ENCODE peak calls at places on chromosome 5, in six cellular contexts. K is retinal pigment epithelial cell, G is IMR-90, N is BE2C, T is HFFc6, C is bronchial epithelial cell. U is an unnamed sample.

GRCh38 chr5:36576721-36577120 is 29.7 kb upstream of the SLC1A3 start:
- DNase-seq in K (no peak), G (no peak), N (no peak), T (no peak), C (no peak), U (no peak)

GRCh38 chr5:27311544-27311943 is 273.2 kb upstream of the CDH9 start:
- DNase-seq in K (no peak), G (peak), N (no peak), T (no peak), C (peak), U (no peak)

GRCh38 chr5:6510132-6510531 is 61.5 kb downstream of the UBE2QL1 start:
- DNase-seq in K (no peak), G (no peak), N (no peak), T (no peak), C (peak), U (no peak)

GRCh38 chr5:58458851-58459275 is 1.0 kb downstream of the PLK2 start:
- DNase-seq in K (no peak), G (no peak), N (no peak), T (no peak), C (peak), U (no peak)

GRCh38 chr5:107380654-107381053 is 290.1 kb downstream of the EFNA5 start:
- DNase-seq in K (no peak), G (no peak), N (no peak), T (no peak), C (no peak), U (no peak)

GRCh38 chr5:119318256-119318914 is 37.4 kb upstream of the TNFAIP8 start:
- DNase-seq in K (no peak), G (no peak), N (no peak), T (no peak), C (peak), U (no peak)

GRCh38 chr5:141303756-141304155 is at the start of gene SLC25A2:
- DNase-seq in K (no peak), G (no peak), N (no peak), T (no peak), C (no peak), U (no peak)

GRCh38 chr5:11497651-11498050 is 406.6 kb downstream of the CTNND2 start:
- DNase-seq in K (no peak), G (no peak), N (no peak), T (no peak), C (peak), U (no peak)

GRCh38 chr5:96049398-96050272 is 88.0 kb upstream of the ELL2 start:
- DNase-seq in K (peak), G (peak), N (no peak), T (peak), C (peak), U (no peak)

GRCh38 chr5:121019112-121019511 is 555.0 kb downstream of the PRR16 start:
- DNase-seq in K (no peak), G (no peak), N (no peak), T (no peak), C (peak), U (no peak)

GRCh38 chr5:98775962-98776687 is 2.7 kb downstream of the RGMB start:
- DNase-seq in K (no peak), G (peak), N (no peak), T (peak), C (peak), U (no peak)

GRCh38 chr5:143770430-143770829 is 41.5 kb upstream of the HMHB1 start:
- DNase-seq in K (no peak), G (no peak), N (no peak), T (no peak), C (no peak), U (no peak)

GRCh38 chr5:55832446-55832845 is 18.7 kb upstream of the IL31RA start:
- DNase-seq in K (no peak), G (no peak), N (no peak), T (no peak), C (no peak), U (no peak)

GRCh38 chr5:10145922-10146321 is 103.8 kb downstream of the ATPSCKMT start:
- DNase-seq in K (peak), G (peak), N (no peak), T (peak), C (peak), U (no peak)

GRCh38 chr5:77444356-77444755 is 47.8 kb downstream of the WDR41 start:
- DNase-seq in K (no peak), G (peak), N (no peak), T (peak), C (no peak), U (no peak)

GRCh38 chr5:59188415-59189225 is 605.7 kb downstream of the RAB3C start:
- DNase-seq in K (no peak), G (peak), N (peak), T (peak), C (peak), U (peak)

GRCh38 chr5:116502097-116502496 is 72.5 kb downstream of the SEMA6A start:
- DNase-seq in K (no peak), G (no peak), N (peak), T (no peak), C (no peak), U (no peak)

GRCh38 chr5:137341831-137342230 is 157.3 kb downstream of the SPOCK1 start:
- DNase-seq in K (no peak), G (no peak), N (no peak), T (no peak), C (peak), U (no peak)

GRCh38 chr5:78984020-78984610 is 995 bp downstream of the ARSB start:
- DNase-seq in K (no peak), G (peak), N (no peak), T (no peak), C (peak), U (peak)

GRCh38 chr5:1299961-1300360 is 5.1 kb upstream of the TERT start:
- DNase-seq in K (no peak), G (no peak), N (no peak), T (no peak), C (no peak), U (no peak)

GRCh38 chr5:93809430-93809829 is 68.0 kb upstream of the POU5F2 start:
- DNase-seq in K (no peak), G (no peak), N (no peak), T (no peak), C (peak), U (no peak)

DNA sequence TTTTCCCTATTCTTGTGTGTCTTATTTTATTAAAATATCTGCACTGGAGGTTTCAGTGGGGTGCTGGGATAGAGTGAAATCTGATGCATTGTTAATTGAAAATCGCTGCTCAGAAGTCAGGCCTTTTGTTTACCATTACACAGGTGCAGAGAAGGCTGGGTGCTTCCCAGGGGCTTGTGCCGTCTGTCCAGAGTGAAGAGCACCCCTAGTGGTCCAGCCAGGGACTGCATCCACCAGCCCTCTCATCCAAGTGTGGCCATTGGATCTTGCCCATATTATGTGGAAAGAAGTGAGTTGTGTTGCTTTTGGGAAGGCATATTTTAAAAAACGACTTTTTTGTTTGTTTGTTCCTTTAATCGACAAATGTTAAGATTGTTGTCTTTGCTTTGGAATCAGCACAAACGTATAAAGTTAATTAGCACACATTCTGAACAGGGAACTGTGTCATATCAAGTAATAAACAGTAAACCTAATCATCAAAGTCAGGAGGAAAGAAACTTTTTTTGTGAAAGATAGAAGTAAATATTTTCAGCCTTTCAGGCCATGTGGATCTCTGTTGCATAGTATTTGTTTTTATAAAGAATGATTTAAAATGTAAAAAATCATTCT is 315.6 kb downstream of the MTRR start:
- DNase-seq in K (no peak), G (peak), N (peak), T (no peak), C (peak), U (peak)
- TF ChIP-seq CTCF in K (peak), G (peak), N (peak), T (peak), C (peak), U (peak)

GRCh38 chr5:164137095-164137494 is 631.7 kb downstream of the MAT2B start:
- DNase-seq in K (no peak), G (no peak), N (no peak), T (no peak), C (no peak), U (no peak)

GRCh38 chr5:164139423-164139822 is 634.0 kb downstream of the MAT2B start:
- DNase-seq in K (no peak), G (no peak), N (no peak), T (no peak), C (no peak), U (no peak)
- TF ChIP-seq CTCF in K (no peak), G (no peak), N (no peak), T (no peak), C (no peak), U (no peak)

DNA sequence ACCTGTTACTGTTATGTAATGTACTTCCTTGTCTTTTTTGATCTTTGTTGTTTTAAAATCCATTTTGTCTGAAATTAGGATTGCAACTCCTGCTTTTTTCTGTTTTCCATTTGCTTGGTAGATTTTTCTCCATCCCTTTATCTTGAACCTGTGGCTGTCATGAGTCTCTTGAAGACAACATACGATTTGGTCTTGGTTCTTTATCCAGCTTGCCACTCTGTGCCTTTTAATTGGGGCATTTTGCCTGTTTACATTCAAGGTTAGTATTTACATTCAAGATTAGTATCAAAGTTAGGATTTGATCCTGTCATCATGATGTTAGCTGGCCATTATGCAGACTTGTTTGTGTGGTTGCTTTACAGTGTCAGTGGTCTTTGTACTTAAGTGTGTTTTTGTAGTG is 156.8 kb downstream of the GDNF start:
- DNase-seq in K (no peak), G (no peak), N (no peak), T (no peak), C (no peak), U (no peak)
- TF ChIP-seq CTCF in K (no peak), G (no peak), N (no peak), T (no peak), C (no peak), U (no peak)

GRCh38 chr5:150589791-150590601 is 50.5 kb upstream of the SYNPO start:
- DNase-seq in K (no peak), G (peak), N (peak), T (peak), C (no peak), U (no peak)
- TF ChIP-seq CTCF in K (peak), G (peak), N (peak), T (peak), C (no peak), U (no peak)

GRCh38 chr5:163569284-163569683 is 63.9 kb downstream of the MAT2B start:
- DNase-seq in K (no peak), G (peak), N (no peak), T (peak), C (peak), U (no peak)
- TF ChIP-seq CTCF in K (no peak), G (peak), N (peak), T (peak), C (no peak), U (no peak)

GRCh38 chr5:178551059-178551458 is 39.1 kb downstream of the COL23A1 start:
- DNase-seq in K (no peak), G (peak), N (no peak), T (peak), C (peak), U (peak)
- TF ChIP-seq CTCF in K (peak), G (peak), N (peak), T (peak), C (no peak), U (no peak)

DNA sequence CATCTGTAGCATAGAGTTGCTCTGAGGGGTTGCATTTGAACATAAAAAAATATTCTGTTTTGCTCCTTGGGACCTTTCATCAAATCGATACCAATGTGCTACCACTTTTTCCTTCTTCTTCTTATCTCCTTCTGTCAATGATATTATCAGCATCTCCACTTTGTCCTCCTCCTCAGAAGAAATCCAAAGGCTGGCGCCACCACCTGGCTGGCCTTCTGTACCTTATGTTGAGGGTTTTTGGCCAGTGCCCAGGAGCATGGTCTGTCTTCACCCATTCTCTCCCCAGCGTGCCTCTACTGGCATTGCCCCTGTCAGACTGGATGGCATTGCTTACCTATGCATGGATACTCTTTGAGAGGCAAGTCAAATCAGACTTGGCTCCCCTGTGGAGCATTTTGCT is 167.2 kb downstream of the CFAP90 start:
- DNase-seq in K (no peak), G (no peak), N (no peak), T (no peak), C (peak), U (no peak)
- TF ChIP-seq CTCF in K (no peak), G (no peak), N (no peak), T (no peak), C (peak), U (no peak)

GRCh38 chr5:133319905-133320520 is 268.2 kb downstream of the HSPA4 start:
- DNase-seq in K (no peak), G (no peak), N (no peak), T (no peak), C (peak), U (no peak)

GRCh38 chr5:133314086-133314485 is 262.3 kb downstream of the HSPA4 start:
- DNase-seq in K (no peak), G (no peak), N (no peak), T (no peak), C (no peak), U (no peak)

GRCh38 chr5:133317558-133317957 is 265.7 kb downstream of the HSPA4 start:
- DNase-seq in K (no peak), G (no peak), N (no peak), T (no peak), C (no peak), U (no peak)

GRCh38 chr5:133319244-133319643 is 267.4 kb downstream of the HSPA4 start:
- DNase-seq in K (no peak), G (no peak), N (no peak), T (no peak), C (peak), U (no peak)

DNA sequence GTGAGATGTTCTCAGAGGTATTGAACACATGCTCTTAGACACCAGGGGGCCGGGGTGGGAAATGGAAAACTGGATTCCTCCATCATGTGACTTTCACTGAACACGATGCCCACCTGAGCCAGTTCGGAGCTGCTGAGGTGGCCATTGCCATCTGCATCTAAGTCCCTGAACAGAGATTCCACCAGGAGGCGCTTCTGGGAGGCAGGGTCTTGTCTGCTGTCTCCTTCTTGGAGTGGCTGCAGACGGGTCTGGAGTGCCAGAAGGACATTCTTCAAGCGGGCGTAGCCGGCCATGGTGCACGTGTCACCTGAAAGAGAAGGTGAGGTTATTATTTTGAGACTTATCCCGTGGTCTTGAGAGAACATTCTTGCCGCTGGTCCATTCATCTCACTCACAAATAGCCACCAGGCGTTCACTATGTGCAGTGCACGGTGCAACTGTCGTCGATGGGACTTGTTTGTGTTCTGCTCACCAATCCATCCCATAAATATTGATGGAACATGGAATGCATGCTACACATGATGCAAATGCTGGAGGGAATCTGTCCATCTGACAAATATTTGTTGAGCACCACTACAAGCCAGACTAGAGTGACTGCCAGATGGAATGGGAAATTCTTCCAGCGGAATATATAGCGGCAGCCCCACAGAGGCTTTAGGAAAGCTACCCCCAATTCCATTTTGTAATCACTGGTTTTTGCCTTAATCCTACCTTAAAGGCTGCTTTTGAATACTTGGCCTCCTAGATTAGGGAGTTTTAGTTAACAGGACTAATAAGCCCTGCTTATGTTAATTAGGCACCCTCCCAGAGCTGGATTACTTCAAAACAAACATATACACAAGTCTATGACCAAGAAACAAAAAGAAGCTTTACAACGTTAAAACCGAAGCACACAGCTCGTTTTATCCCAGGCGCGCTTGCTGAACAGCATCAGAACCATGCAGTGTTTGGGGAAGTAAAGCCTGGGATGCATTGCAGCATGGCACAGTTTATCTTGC is 264.8 kb downstream of the HSPA4 start:
- DNase-seq in K (no peak), G (no peak), N (peak), T (no peak), C (no peak), U (no peak)
- TF ChIP-seq CTCF in K (peak), G (peak), N (peak), T (peak), C (peak), U (no peak)